ENCODE peak calls at places on chromosomes 2 and 18, in six cellular contexts. W is RWPE1, V is right lobe of liver, J is hypothalamus, C is RPMI7951, F is cardiac fibroblast. H is an unnamed sample.

GRCh38 chr18:67608909-67609308 is 92.4 kb upstream of the DSEL start:
- DNase-seq in W (no peak), V (no peak), J (no peak), C (peak; percentile 5), F (peak; percentile 61), H (peak; percentile 29)

GRCh38 chr2:53753036-53753435 is 14.6 kb upstream of the CHAC2 start:
- DNase-seq in W (no peak), V (no peak), J (no peak), C (no peak), F (no peak), H (no peak)

GRCh38 chr2:38898256-38898655 is 8.6 kb downstream of the ARHGEF33 start:
- DNase-seq in W (no peak), V (no peak), J (no peak), C (no peak), F (no peak), H (no peak)

GRCh38 chr2:121173112-121173511 is 111.9 kb downstream of the TFCP2L1 start:
- DNase-seq in W (peak; percentile 71), V (no peak), J (no peak), C (peak; percentile 66), F (no peak), H (no peak)

GRCh38 chr2:218229239-218229638 is 12.2 kb downstream of the ARPC2 start:
- DNase-seq in W (peak; percentile 62), V (no peak), J (no peak), C (peak; percentile 91), F (peak; percentile 86), H (peak; percentile 67)

GRCh38 chr2:128314026-128314347 is 4.7 kb downstream of the HS6ST1 start:
- DNase-seq in W (no peak), V (no peak), J (no peak), C (no peak), F (no peak), H (no peak)

GRCh38 chr2:240164586-240164985 is 24.1 kb upstream of the OTOS start:
- DNase-seq in W (no peak), V (peak; percentile 28), J (no peak), C (no peak), F (no peak), H (no peak)

GRCh38 chr18:74457743-74458465 is 796 bp upstream of the DIPK1C start:
- DNase-seq in W (no peak), V (no peak), J (peak; percentile 28), C (no peak), F (no peak), H (no peak)

GRCh38 chr2:218244665-218245064 is 16.1 kb upstream of the GPBAR1 start:
- DNase-seq in W (no peak), V (no peak), J (no peak), C (no peak), F (no peak), H (no peak)

GRCh38 chr2:159225025-159226016 is 61.2 kb downstream of the WDSUB1 start:
- DNase-seq in W (no peak), V (no peak), J (no peak), C (no peak), F (no peak), H (no peak)

GRCh38 chr2:74450570-74451190 is 4.2 kb upstream of the INO80B start:
- DNase-seq in W (no peak), V (no peak), J (no peak), C (no peak), F (no peak), H (no peak)